ENCODE peak calls at places on chromosomes 2 and 18, in four cellular contexts. G is tibial artery, J is transverse colon, X is GM12865. M is an unnamed sample.

GRCh38 chr2:143026411-143027054 is 102.7 kb upstream of the ARHGAP15 start:
- DNase-seq in G (peak), J (no peak), X (no peak), M (no peak)

GRCh38 chr2:239522002-239522739 is 121.4 kb upstream of the HDAC4 start:
- DNase-seq in G (no peak), J (no peak), X (no peak), M (no peak)

GRCh38 chr2:236211281-236211680 is 43.1 kb upstream of the GBX2 start:
- DNase-seq in G (no peak), J (no peak), X (no peak), M (no peak)

GRCh38 chr18:59885579-59886163 is 14.1 kb upstream of the PMAIP1 start:
- DNase-seq in G (no peak), J (no peak), X (peak), M (peak)

GRCh38 chr2:236160366-236161081 is 7.7 kb downstream of the GBX2 start:
- DNase-seq in G (no peak), J (no peak), X (no peak), M (no peak)

GRCh38 chr2:37573818-37574388 is 97.5 kb downstream of the CDC42EP3 start:
- DNase-seq in G (no peak), J (no peak), X (peak), M (no peak)

GRCh38 chr2:184186436-184186835 is 411.9 kb upstream of the ZNF804A start:
- DNase-seq in G (no peak), J (no peak), X (no peak), M (no peak)

GRCh38 chr2:128832946-128833560 is 514.4 kb upstream of the HS6ST1 start:
- DNase-seq in G (no peak), J (no peak), X (no peak), M (no peak)

GRCh38 chr2:149033716-149034115 is 4.8 kb upstream of the LYPD6B start:
- DNase-seq in G (no peak), J (peak), X (no peak), M (no peak)

GRCh38 chr2:189165656-189166380 is 13.7 kb downstream of the COL5A2 start:
- DNase-seq in G (no peak), J (no peak), X (no peak), M (no peak)

GRCh38 chr2:227163998-227164744 is at the start of the genes COL4A3 and COL4A4:
- DNase-seq in G (peak), J (peak), X (peak), M (no peak)

GRCh38 chr18:58407649-58408407 is 221.1 kb downstream of the ALPK2 start:
- DNase-seq in G (no peak), J (no peak), X (no peak), M (no peak)
- H3K4me3 ChIP-seq in G (no peak), J (no peak), X (no peak), M (no peak)

DNA sequence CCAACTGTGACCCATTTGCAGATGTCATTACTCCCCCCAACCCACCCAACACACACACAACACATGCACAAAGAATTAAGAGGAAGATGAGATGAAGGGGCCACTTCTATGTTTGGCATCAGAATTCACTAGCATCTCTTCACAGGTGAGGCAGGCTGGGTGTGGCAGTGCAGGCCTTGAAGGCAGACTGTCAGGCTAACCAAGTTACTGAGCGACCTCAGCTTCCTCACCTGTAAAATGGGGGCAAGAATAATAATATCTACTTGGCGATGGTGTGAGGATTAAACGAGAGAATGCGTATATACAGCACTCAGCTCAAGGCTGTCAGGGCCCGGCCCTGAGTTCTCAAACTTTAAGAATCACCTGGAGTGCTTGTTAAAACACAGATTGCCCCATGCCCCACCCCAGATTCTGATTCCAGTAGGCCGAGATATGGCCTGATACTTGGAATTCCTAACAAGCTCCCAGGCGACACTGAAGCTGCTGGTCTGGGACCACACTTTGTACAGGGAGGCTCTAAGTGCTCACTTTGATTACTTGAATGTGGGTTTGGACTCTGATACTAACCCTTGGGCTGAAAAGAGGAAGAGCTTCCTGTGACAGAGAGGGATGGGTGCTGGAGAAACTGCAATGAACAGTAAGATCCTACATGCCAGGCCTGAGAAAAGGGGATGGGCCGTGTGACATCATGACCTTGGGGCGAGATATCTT is 1.1 kb downstream of the ACTG2 start:
- DNase-seq in G (no peak), J (no peak), X (no peak), M (no peak)
- H3K4me3 ChIP-seq in G (peak), J (peak), X (no peak), M (no peak)

DNA sequence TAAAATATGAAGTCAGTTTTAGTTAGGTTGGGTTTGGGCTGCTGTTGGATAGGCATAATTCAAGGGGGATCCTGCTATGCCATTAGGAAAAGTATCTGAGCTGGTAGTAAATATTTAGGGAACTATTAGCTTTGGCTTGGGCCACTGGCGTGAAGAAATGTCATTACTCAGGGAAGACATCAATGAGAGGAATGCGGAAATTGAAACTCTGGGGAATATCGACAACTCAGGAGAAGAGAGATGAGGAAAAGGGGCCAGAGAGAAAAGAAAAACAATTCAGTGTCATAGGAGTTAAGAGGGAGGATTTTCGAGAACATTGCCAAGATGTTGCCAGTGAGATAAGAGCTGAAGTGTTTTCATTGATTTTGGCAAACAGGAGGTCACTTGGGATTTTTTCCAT is 149.7 kb upstream of the PARD3B start:
- DNase-seq in G (no peak), J (no peak), X (no peak), M (no peak)
- H3K4me3 ChIP-seq in G (no peak), J (no peak), X (no peak), M (no peak)

GRCh38 chr18:77552945-77553344 is 303.3 kb downstream of the GALR1 start:
- DNase-seq in G (no peak), J (no peak), X (no peak), M (no peak)

GRCh38 chr18:77550625-77551024 is 301.0 kb downstream of the GALR1 start:
- DNase-seq in G (no peak), J (no peak), X (no peak), M (no peak)

GRCh38 chr18:77554061-77554460 is 304.4 kb downstream of the GALR1 start:
- DNase-seq in G (no peak), J (no peak), X (no peak), M (no peak)

GRCh38 chr18:77548790-77549420 is 299.3 kb downstream of the GALR1 start:
- DNase-seq in G (no peak), J (no peak), X (no peak), M (no peak)

GRCh38 chr18:77551055-77551454 is 301.4 kb downstream of the GALR1 start:
- DNase-seq in G (no peak), J (no peak), X (no peak), M (no peak)
- H3K4me3 ChIP-seq in G (no peak), J (no peak), X (no peak), M (no peak)

GRCh38 chr18:7467708-7468466 is 99.2 kb upstream of the PTPRM start:
- DNase-seq in G (no peak), J (no peak), X (no peak), M (no peak)
- H3K4me3 ChIP-seq in G (no peak), J (no peak), X (no peak), M (no peak)

DNA sequence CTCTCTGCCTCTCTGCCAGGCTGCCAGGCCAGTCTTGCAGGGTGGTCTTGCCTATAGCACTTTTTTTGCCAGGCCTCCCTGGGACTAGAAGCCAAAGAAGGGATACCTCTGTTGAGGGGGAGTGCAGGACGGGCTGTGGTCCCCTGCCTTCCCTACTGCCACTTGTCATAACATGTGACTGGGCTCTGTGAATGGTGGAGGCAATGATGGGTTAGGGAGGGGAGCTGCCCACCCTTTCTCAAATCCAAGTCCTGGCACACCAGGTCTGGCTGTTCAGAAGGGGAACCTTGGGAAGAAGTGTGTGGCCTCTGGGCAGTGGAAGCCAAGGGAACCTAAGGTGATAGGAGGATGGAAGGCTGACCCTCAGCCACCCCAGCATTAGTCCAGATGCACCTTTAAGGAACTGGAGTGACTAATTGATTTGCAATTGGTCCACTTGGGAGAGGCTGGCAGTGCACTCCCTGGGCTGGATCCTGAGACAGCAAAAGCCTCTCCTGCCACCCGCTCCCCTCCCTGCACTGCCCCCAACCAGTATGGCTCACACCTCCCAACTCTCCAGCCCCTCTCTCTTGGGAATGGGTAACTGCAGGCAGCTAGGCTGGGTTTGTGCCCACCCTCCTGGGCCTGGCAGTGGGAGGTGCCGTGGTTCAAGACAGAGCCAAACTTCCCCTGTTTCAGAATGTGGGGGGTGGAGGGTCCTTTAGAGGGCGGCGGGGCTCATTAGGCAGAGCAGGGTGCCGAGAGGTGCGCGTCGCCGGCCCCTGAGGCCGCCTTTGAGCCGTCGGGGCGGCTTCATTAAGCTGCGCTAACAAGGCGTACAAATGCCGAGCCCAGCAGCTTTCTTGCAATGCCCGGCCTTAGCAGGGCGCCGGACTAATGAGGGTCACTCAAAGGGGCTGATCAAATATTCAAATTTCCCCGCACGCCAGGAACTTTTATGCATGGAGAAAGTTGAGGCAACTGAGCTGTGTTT is 4.5 kb upstream of the SIX3 start:
- DNase-seq in G (no peak), J (no peak), X (no peak), M (no peak)
- H3K4me3 ChIP-seq in G (peak), J (no peak), X (no peak), M (no peak)

DNA sequence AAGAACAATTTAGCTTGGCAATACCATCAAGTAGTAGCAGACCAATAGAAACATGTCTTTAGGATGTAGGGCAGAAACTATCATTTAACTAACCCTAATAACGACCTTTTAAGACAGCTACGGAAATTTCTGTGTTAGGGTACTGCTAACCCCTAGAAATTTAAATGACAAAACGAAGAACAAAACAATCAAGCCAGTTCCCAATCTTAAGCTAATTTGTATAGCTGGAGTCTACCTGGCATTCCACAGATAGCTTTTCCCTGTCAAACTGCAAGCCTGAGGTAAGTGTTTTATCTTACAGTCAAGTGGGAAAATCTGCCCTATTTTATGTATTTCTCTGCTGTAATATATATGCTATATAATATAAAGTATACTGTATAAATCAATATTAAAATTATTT is 37.6 kb upstream of the CDKL4 start:
- DNase-seq in G (no peak), J (no peak), X (no peak), M (no peak)
- H3K4me3 ChIP-seq in G (no peak), J (no peak), X (no peak), M (no peak)